ENCODE peak calls at places on chromosomes 5 and 9, in five cellular contexts. O is B cell; N is dorsolateral prefrontal cortex; D is AG08395; B is stimulated activated CD4-positive, alpha-beta T cell treated with anti-CD3 and anti-CD28 coated beads, Interleukin-15, amount 100 ng/mL, for 24 hours. R is an unnamed sample.

GRCh38 chr9:5951686-5952211 is 61.1 kb downstream of the MLANA start:
- DNase-seq in N (no peak), O (no peak), D (no peak), B (no peak), R (no peak)

GRCh38 chr9:134052941-134053340 is 14.9 kb downstream of the BRD3 start:
- DNase-seq in N (no peak), B (no peak), D (no peak), O (no peak), R (no peak)

GRCh38 chr9:138014570-138014958 is 137.0 kb downstream of the CACNA1B start:
- DNase-seq in D (no peak), O (no peak), N (no peak), B (no peak), R (no peak)

GRCh38 chr5:1797109-1797800 is 2.4 kb downstream of the MRPL36 start:
- DNase-seq in D (no peak), B (no peak), O (no peak), N (no peak), R (no peak)

GRCh38 chr5:32540446-32540845 is 44.9 kb upstream of the SUB1 start:
- DNase-seq in O (no peak), N (no peak), B (no peak), D (no peak), R (no peak)

GRCh38 chr5:68369436-68370125 is 154.0 kb downstream of the PIK3R1 start:
- DNase-seq in D (no peak), O (no peak), N (no peak), B (peak; percentile 60), R (peak; percentile 24)

GRCh38 chr5:39523821-39524220 is 99.0 kb upstream of the DAB2 start:
- DNase-seq in B (no peak), N (no peak), D (peak; percentile 55), O (no peak), R (no peak)

GRCh38 chr5:375921-376871 is 54.7 kb downstream of the AHRR start:
- DNase-seq in N (peak; percentile 20), D (no peak), B (peak; percentile 4), O (peak; percentile 38), R (no peak)

GRCh38 chr5:56124885-56125250 is 108.3 kb downstream of the ANKRD55 start:
- DNase-seq in B (no peak), D (no peak), N (no peak), O (no peak), R (no peak)

GRCh38 chr9:118563677-118564076 is 805.6 kb downstream of the BRINP1 start:
- DNase-seq in O (no peak), D (peak; percentile 42), B (no peak), N (no peak), R (no peak)

GRCh38 chr5:4275232-4275631 is 679.6 kb downstream of the IRX1 start:
- DNase-seq in B (no peak), N (no peak), D (no peak), O (no peak), R (no peak)

GRCh38 chr9:133114886-133115603 is 6.0 kb downstream of the RALGDS start:
- DNase-seq in D (no peak), N (no peak), O (no peak), B (no peak), R (no peak)

GRCh38 chr5:107523019-107523680 is 147.6 kb downstream of the EFNA5 start:
- DNase-seq in D (no peak), N (no peak), O (no peak), B (no peak), R (no peak)

GRCh38 chr9:33782395-33783152 is 12.8 kb upstream of the PRSS3 start:
- DNase-seq in B (no peak), D (peak; percentile 17), O (no peak), N (no peak), R (peak; percentile 53)

GRCh38 chr5:150320048-150320555 is 17.4 kb upstream of the ARSI start:
- DNase-seq in D (peak; percentile 89), N (peak; percentile 50), B (no peak), O (no peak), R (no peak)

GRCh38 chr9:86353591-86354047 is 591 bp downstream of the TUT7 start:
- DNase-seq in N (no peak), O (no peak), D (no peak), B (peak; percentile 50), R (peak; percentile 47)

GRCh38 chr5:130112246-130112645 is 208.0 kb downstream of the CHSY3 start:
- DNase-seq in B (no peak), N (no peak), O (no peak), D (no peak), R (no peak)

GRCh38 chr9:133252301-133252776 is 22.7 kb downstream of the ABO start:
- DNase-seq in B (no peak), N (no peak), D (no peak), O (peak; percentile 33), R (no peak)

GRCh38 chr5:9046756-9047481 is 499.0 kb downstream of the SEMA5A start:
- DNase-seq in D (peak; percentile 96), B (no peak), O (no peak), N (no peak), R (peak; percentile 1)

GRCh38 chr9:107471562-107471961 is 18.0 kb downstream of the KLF4 start:
- DNase-seq in N (no peak), B (no peak), O (no peak), D (no peak), R (no peak)

GRCh38 chr9:71506821-71507220 is 261.5 kb downstream of the CEMIP2 start:
- DNase-seq in B (no peak), O (no peak), D (peak; percentile 61), N (no peak), R (no peak)

GRCh38 chr5:177023247-177023703 is 779 bp downstream of the ZNF346 start:
- DNase-seq in B (peak; percentile 17), D (peak; percentile 33), O (no peak), N (no peak), R (peak; percentile 26)

GRCh38 chr9:133134419-133135190 is 13.6 kb upstream of the RALGDS start:
- DNase-seq in O (no peak), N (no peak), D (no peak), B (peak; percentile 36), R (peak; percentile 55)

GRCh38 chr5:26889810-26890209 is 148.6 kb downstream of the CDH9 start:
- DNase-seq in N (no peak), B (no peak), D (no peak), O (no peak), R (no peak)

GRCh38 chr9:16060457-16061129 is 507.8 kb downstream of the CCDC171 start:
- DNase-seq in D (no peak), B (no peak), N (no peak), O (no peak), R (no peak)

GRCh38 chr9:4225291-4226119 is 74.4 kb downstream of the GLIS3 start:
- DNase-seq in O (no peak), D (peak; percentile 68), N (no peak), B (no peak), R (peak; percentile 10)

GRCh38 chr5:161846731-161847130 is 1.2 kb upstream of the GABRA1 start:
- DNase-seq in O (no peak), B (no peak), N (no peak), D (no peak), R (no peak)

GRCh38 chr9:112898872-112899281 is 8.2 kb upstream of the SLC46A2 start:
- DNase-seq in B (no peak), N (no peak), O (no peak), D (no peak), R (no peak)

GRCh38 chr9:87667164-87667738 is 58.7 kb upstream of the CTSL start:
- DNase-seq in O (no peak), D (no peak), N (no peak), B (peak; percentile 19), R (peak; percentile 47)

GRCh38 chr9:89436326-89436725 is 61.6 kb downstream of the SEMA4D start:
- DNase-seq in N (peak; percentile 84), O (no peak), D (no peak), B (no peak), R (no peak)

GRCh38 chr5:132369471-132370240 is at the start of gene SLC22A5:
- DNase-seq in O (peak; percentile 72), N (no peak), B (peak; percentile 85), D (peak; percentile 75), R (peak; percentile 69)

GRCh38 chr5:73307645-73308346 is 134.8 kb downstream of the TMEM174 start:
- DNase-seq in N (no peak), D (no peak), B (no peak), O (no peak), R (no peak)

GRCh38 chr9:109506097-109506712 is 8.1 kb upstream of the PTPN3 start:
- DNase-seq in D (no peak), B (no peak), O (no peak), N (no peak), R (no peak)

R was measured in dermis blood vessel endothelial cell.